ENCODE peak calls at places on chromosomes 12 and 14, in six cellular contexts. P is activated gamma-delta T cell treated with anti-CD3 and anti-CD28 coated beads, Interleukin-2, amount 50 U/mL, for 16 hours; A is NCI-H748 treated with DMSO at 0.1 percent for 48 hours; S is neuronal stem cell; O is activated CD4-positive, CD25-positive, alpha-beta regulatory T cell; G is GM13977. X is an unnamed sample.
A peak's percentile ranks its signal among the peaks of the same experiment; 100 is the strongest.

GRCh38 chr12:57444744-57445143 is 10.2 kb downstream of the INHBC start:
- DNase-seq in A (no peak), G (no peak), S (no peak), P (no peak), O (no peak), X (no peak)

GRCh38 chr14:60862283-60862682 is 118.6 kb downstream of the TRMT5 start:
- DNase-seq in G (no peak), S (no peak), P (no peak), O (no peak), A (peak; percentile 79), X (no peak)

GRCh38 chr14:56199976-56200577 is 81.9 kb downstream of the PELI2 start:
- DNase-seq in S (no peak), O (no peak), G (peak; percentile 9), A (no peak), P (no peak), X (no peak)

GRCh38 chr12:5807090-5807414 is 138.0 kb downstream of the ANO2 start:
- DNase-seq in S (no peak), P (no peak), O (no peak), G (no peak), A (no peak), X (peak; percentile 71)

GRCh38 chr12:85923767-85924331 is 49.8 kb downstream of the NTS start:
- DNase-seq in P (no peak), A (peak; percentile 27), S (no peak), O (no peak), G (peak; percentile 6), X (peak; percentile 6)

GRCh38 chr12:53414756-53415417 is 8.8 kb upstream of the AMHR2 start:
- DNase-seq in G (no peak), A (no peak), S (no peak), P (no peak), O (no peak), X (no peak)

GRCh38 chr14:64438181-64438839 is 27.0 kb upstream of the AKAP5 start:
- DNase-seq in P (no peak), O (no peak), A (no peak), S (no peak), G (no peak), X (peak; percentile 86)

GRCh38 chr12:96034631-96035282 is 630 bp downstream of the LTA4H start:
- DNase-seq in A (peak; percentile 38), P (no peak), S (peak; percentile 31), G (no peak), O (no peak), X (peak; percentile 34)

GRCh38 chr12:58521796-58522195 is 398.5 kb downstream of the LRIG3 start:
- DNase-seq in A (no peak), O (no peak), P (no peak), G (no peak), S (no peak), X (no peak)